ENCODE peak calls at places on chromosomes 12 and 14, in six cellular contexts. B, U, H, S, P and M are unnamed samples.
A peak's percentile ranks its signal among the peaks of the same experiment; 100 is the strongest.

GRCh38 chr12:105214141-105214540 is 21.8 kb downstream of the APPL2 start:
- DNase-seq in S (no peak), H (no peak), P (no peak), U (no peak), B (peak; percentile 64), M (peak; percentile 21)

GRCh38 chr12:111367661-111368221 is 1.2 kb downstream of the PHETA1 start:
- DNase-seq in U (peak; percentile 27), S (no peak), B (peak; percentile 82), H (no peak), P (no peak), M (peak; percentile 67)

GRCh38 chr14:101365329-101366158 is 195.8 kb upstream of the DIO3 start:
- DNase-seq in P (peak; percentile 60), B (no peak), H (no peak), S (no peak), U (no peak), M (no peak)

GRCh38 chr12:46657416-46658411 is 168.1 kb downstream of the SLC38A4 start:
- DNase-seq in S (no peak), H (no peak), P (no peak), B (no peak), U (peak; percentile 63), M (no peak)

GRCh38 chr14:31414190-31414833 is 6.0 kb downstream of the HEATR5A start:
- DNase-seq in U (peak; percentile 40), S (no peak), P (no peak), H (no peak), B (no peak), M (no peak)

GRCh38 chr12:76201758-76202157 is 117.3 kb upstream of the NAP1L1 start:
- DNase-seq in B (no peak), P (no peak), H (no peak), S (no peak), U (peak; percentile 31), M (no peak)

GRCh38 chr14:90400904-90401561 is 4.2 kb downstream of the CALM1 start:
- DNase-seq in U (no peak), P (no peak), S (no peak), H (no peak), B (no peak), M (no peak)

GRCh38 chr14:101005447-101005846 is 101.9 kb upstream of the RTL1 start:
- DNase-seq in S (no peak), U (no peak), H (no peak), P (no peak), B (no peak), M (no peak)

GRCh38 chr12:26293612-26294011 is 98.2 kb downstream of the SSPN start:
- DNase-seq in H (peak; percentile 61), B (no peak), P (no peak), S (no peak), U (no peak), M (no peak)

GRCh38 chr14:60510976-60511599 is 2.1 kb downstream of the SIX6 start:
- DNase-seq in B (no peak), H (no peak), U (no peak), S (no peak), P (peak; percentile 31), M (no peak)

GRCh38 chr12:50132505-50133135 is 20.6 kb downstream of the COX14 start:
- DNase-seq in U (peak; percentile 76), H (no peak), B (peak; percentile 59), P (no peak), S (no peak), M (no peak)

GRCh38 chr14:68669101-68669500 is 123.8 kb downstream of the ZFP36L1 start:
- DNase-seq in S (no peak), U (no peak), H (no peak), P (no peak), B (no peak), M (peak; percentile 49)

GRCh38 chr12:50979369-50980052 is 27.2 kb downstream of the HIGD1C start:
- DNase-seq in H (no peak), B (no peak), S (no peak), U (no peak), P (no peak), M (no peak)

GRCh38 chr14:92360666-92361370 is 37.9 kb downstream of the SLC24A4 start:
- DNase-seq in B (no peak), H (no peak), S (no peak), P (no peak), U (no peak), M (no peak)

GRCh38 chr12:86660488-86661171 is 404.4 kb upstream of the MGAT4C start:
- DNase-seq in U (peak; percentile 83), B (no peak), P (no peak), H (peak; percentile 42), S (no peak), M (no peak)

GRCh38 chr14:102096569-102097188 is 9.8 kb upstream of the HSP90AA1 start:
- DNase-seq in P (peak; percentile 85), S (peak; percentile 92), H (no peak), U (peak; percentile 84), B (peak; percentile 90), M (peak; percentile 86)

GRCh38 chr14:51219473-51220448 is 20.3 kb upstream of the TMX1 start:
- DNase-seq in H (no peak), S (no peak), U (peak; percentile 61), P (no peak), B (peak; percentile 52), M (peak; percentile 9)

GRCh38 chr14:24883571-24883970 is 166.4 kb downstream of the STXBP6 start:
- DNase-seq in U (peak; percentile 62), H (no peak), S (no peak), P (no peak), B (no peak), M (no peak)

GRCh38 chr12:79877246-79877645 is 57.7 kb downstream of the PPP1R12A start:
- DNase-seq in S (no peak), U (no peak), P (no peak), H (no peak), B (no peak), M (no peak)

GRCh38 chr12:49565119-49565955 is 2.6 kb downstream of the MCRS1 start:
- DNase-seq in S (no peak), H (no peak), B (no peak), U (no peak), P (no peak), M (no peak)

GRCh38 chr14:61277232-61277631 is 3.9 kb downstream of the TMEM30B start:
- DNase-seq in H (no peak), U (no peak), B (no peak), S (no peak), P (no peak), M (no peak)

GRCh38 chr12:62400135-62400534 is 66.5 kb upstream of the MON2 start:
- DNase-seq in P (no peak), U (no peak), S (no peak), H (no peak), B (no peak), M (no peak)

DNA sequence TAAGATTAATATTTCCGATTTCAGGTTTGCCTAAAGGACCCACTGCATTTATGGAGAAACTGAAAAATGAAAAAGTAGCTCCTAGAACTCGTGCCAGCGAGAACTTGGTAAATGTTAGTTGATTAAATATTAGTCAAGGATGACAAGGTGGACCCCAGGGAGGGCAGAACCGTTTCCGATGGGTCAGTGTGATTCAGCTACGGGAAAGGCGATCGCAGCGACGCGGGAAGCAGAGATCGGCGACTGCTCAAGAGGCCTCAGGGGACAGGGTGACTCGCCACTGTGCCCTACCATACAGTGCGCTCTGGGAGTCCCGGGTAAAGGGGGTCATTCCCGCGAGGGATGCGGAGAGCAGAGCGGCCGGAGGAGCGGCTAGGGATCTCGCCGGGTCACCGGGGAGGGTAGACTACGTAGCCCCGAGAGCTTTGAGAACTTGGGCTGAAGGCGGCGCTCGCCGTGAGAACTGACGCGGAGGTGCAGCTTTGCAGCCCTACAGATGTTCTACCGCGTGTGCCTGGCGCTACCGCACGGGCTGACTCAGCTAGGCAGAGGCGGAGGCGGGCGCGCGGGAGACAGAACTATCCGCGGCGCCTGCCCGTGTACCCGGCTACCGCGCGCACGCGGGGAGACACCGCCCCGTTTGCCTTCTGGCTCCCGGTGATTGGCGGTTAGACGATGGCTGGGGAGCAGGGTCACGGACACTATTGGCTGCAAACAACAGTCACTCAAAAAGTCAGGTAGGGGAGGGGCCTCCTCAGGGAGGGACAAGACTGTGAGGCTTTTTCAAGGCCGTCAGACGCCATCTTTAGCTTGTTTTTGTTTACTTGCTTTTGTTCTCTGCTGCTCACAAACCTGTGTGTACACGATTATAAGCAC is 3.2 kb downstream of the C14orf93 start:
- DNase-seq in S (peak; percentile 95), H (peak; percentile 83), P (peak; percentile 92), B (peak; percentile 97), U (peak; percentile 98), M (peak; percentile 96)
- TF ChIP-seq CTCF in S (no peak), H (peak; percentile 31), P (no peak), B (peak; percentile 27), U (peak; percentile 23), M (no peak)

DNA sequence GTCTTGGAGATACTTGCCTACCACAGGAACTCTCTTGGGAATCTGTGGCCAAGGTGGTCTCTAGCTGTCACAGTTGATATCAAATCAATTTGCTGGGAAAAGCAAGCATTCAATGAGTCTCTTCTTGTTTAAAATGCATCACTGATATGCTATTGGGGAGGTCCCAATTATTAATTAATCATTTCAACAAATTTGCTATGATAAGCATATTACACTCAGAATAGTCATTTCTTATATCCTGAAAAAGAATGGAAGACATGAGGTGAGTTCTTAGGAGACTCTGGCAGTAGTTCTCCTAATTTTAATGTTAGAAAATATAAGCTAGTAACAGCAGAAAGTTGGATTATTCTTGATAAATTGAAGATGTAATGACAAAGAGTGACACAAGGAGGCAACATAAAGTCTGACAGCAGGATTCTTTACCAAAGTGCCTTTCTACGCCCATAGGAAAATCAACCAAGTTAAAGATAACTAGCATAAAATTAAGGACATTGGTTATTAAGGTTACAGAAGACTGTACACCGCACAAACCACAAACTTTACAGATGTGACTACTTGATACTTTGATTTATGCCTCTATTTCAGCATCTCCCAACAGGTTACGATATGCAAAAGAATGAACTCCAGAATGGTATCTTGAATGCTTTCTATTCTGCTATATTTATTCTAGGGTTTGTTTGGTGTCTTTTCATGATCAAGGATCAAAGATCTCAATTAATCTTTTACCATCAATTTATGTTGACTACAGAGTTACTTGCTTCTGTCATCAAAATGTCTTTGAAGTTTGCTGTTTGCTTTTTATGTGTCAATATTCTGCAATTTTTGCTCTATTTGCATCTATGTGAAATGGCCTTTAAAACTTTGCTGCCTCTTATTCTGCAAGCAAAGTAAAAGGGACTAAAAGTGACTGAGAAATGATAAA is 349.6 kb upstream of the CLEC14A start:
- DNase-seq in H (no peak), S (no peak), U (no peak), P (no peak), B (no peak), M (no peak)
- TF ChIP-seq CTCF in H (no peak), S (no peak), U (peak; percentile 23), P (peak; percentile 27), B (peak; percentile 27), M (no peak)

GRCh38 chr14:59314019-59314608 is 125.6 kb downstream of the DAAM1 start:
- DNase-seq in B (no peak), P (no peak), H (no peak), U (no peak), S (no peak), M (no peak)
- TF ChIP-seq CTCF in B (no peak), P (no peak), H (no peak), U (no peak), S (no peak), M (no peak)

GRCh38 chr12:65170245-65170881 is 980 bp downstream of the LEMD3 start:
- DNase-seq in P (peak; percentile 65), S (peak; percentile 43), B (peak; percentile 82), U (peak; percentile 54), H (no peak), M (peak; percentile 66)

GRCh38 chr12:65171870-65172269 is 2.5 kb downstream of the LEMD3 start:
- DNase-seq in P (no peak), S (no peak), H (no peak), B (peak; percentile 7), U (no peak), M (no peak)

GRCh38 chr12:65171073-65171472 is 1.7 kb downstream of the LEMD3 start:
- DNase-seq in P (no peak), U (peak; percentile 32), S (no peak), B (no peak), H (no peak), M (no peak)

GRCh38 chr12:65168606-65169310 is 625 bp upstream of the LEMD3 start:
- DNase-seq in S (no peak), U (no peak), B (no peak), P (no peak), H (no peak), M (no peak)

GRCh38 chr12:65169311-65170244 is at the start of gene LEMD3:
- DNase-seq in H (peak; percentile 67), B (peak; percentile 97), S (peak; percentile 90), U (peak; percentile 85), P (peak; percentile 86), M (peak; percentile 97)
- TF ChIP-seq CTCF in H (no peak), B (no peak), S (no peak), U (no peak), P (no peak), M (no peak)